ENCODE peak calls at places on chromosomes 6 and 20, in seven cellular contexts. G is breast epithelium, T is K562, S is GM12891, V is HL-60, F is GM12892, Y is prostate gland. C is an unnamed sample.

GRCh38 chr6:124226396-124226795 is 422.7 kb downstream of the NKAIN2 start:
- DNase-seq in F (no peak), G (no peak), V (no peak), T (no peak), S (no peak), Y (no peak), C (no peak)

GRCh38 chr20:51654060-51654459 is 111.5 kb upstream of the NFATC2 start:
- DNase-seq in Y (no peak), T (no peak), G (no peak), V (no peak), F (no peak), S (no peak), C (no peak)

GRCh38 chr6:112018619-112019416 is 35.1 kb upstream of the CCN6 start:
- DNase-seq in Y (peak), S (no peak), F (no peak), V (no peak), G (no peak), T (no peak), C (no peak)

GRCh38 chr20:528923-529594 is 14.5 kb downstream of the CSNK2A1 start:
- DNase-seq in S (no peak), T (no peak), F (no peak), V (no peak), Y (no peak), G (no peak), C (no peak)

GRCh38 chr6:4491501-4492260 is 284.5 kb upstream of the CDYL start:
- DNase-seq in Y (no peak), F (no peak), V (no peak), G (no peak), S (no peak), T (no peak), C (no peak)

GRCh38 chr6:20866038-20866437 is 331.8 kb downstream of the CDKAL1 start:
- DNase-seq in S (no peak), V (no peak), G (no peak), F (no peak), T (no peak), Y (no peak), C (no peak)

GRCh38 chr6:66435321-66435720 is 728.3 kb upstream of the EYS start:
- DNase-seq in S (no peak), V (no peak), F (no peak), Y (no peak), T (no peak), G (no peak), C (no peak)

GRCh38 chr6:106089981-106090380 is 3.8 kb downstream of the PRDM1 start:
- DNase-seq in T (no peak), F (no peak), V (no peak), Y (no peak), G (no peak), S (no peak), C (no peak)

GRCh38 chr6:78076371-78076770 is 423.5 kb downstream of the MEI4 start:
- DNase-seq in V (no peak), Y (no peak), F (no peak), S (no peak), T (no peak), G (no peak), C (no peak)

GRCh38 chr6:2807342-2808090 is 34.1 kb downstream of the SERPINB1 start:
- DNase-seq in V (no peak), S (no peak), T (no peak), G (no peak), F (no peak), Y (no peak), C (no peak)

GRCh38 chr6:125781307-125781868 is 9.4 kb upstream of the NCOA7 start:
- DNase-seq in Y (no peak), F (no peak), T (no peak), V (no peak), G (no peak), S (no peak), C (no peak)

GRCh38 chr20:14334306-14334930 is 3.0 kb downstream of the FLRT3 start:
- DNase-seq in Y (peak), V (no peak), S (no peak), T (no peak), F (no peak), G (peak), C (no peak)

GRCh38 chr6:118896339-118897136 is 2.6 kb downstream of the ASF1A start:
- DNase-seq in S (no peak), F (no peak), T (peak), Y (no peak), V (peak), G (no peak), C (no peak)

GRCh38 chr6:148747145-148747492 is 289 bp downstream of the UST start:
- DNase-seq in V (no peak), F (no peak), Y (peak), T (peak), G (peak), S (no peak), C (no peak)

GRCh38 chr6:166861961-166862286 is 94.4 kb downstream of the RNASET2 start:
- DNase-seq in Y (no peak), S (no peak), V (no peak), G (no peak), F (no peak), T (no peak), C (no peak)

GRCh38 chr6:120077489-120077888 is 727.9 kb upstream of the MAN1A1 start:
- DNase-seq in G (no peak), V (no peak), S (no peak), T (no peak), Y (no peak), F (no peak), C (no peak)

GRCh38 chr20:15061955-15062354 is 724.5 kb upstream of the FLRT3 start:
- DNase-seq in G (peak), F (no peak), S (no peak), Y (no peak), T (no peak), V (no peak), C (no peak)

GRCh38 chr20:49647509-49647908 is 66.2 kb downstream of the B4GALT5 start:
- DNase-seq in G (no peak), Y (no peak), T (no peak), V (no peak), S (no peak), F (no peak), C (no peak)

GRCh38 chr20:44819936-44820335 is 9.6 kb upstream of the RIMS4 start:
- DNase-seq in G (no peak), F (no peak), S (no peak), V (no peak), Y (no peak), T (no peak), C (no peak)

GRCh38 chr20:63681609-63682142 is 14.8 kb upstream of the TNFRSF6B start:
- DNase-seq in G (no peak), S (no peak), T (no peak), Y (no peak), V (no peak), F (no peak), C (no peak)
- TF ChIP-seq POLR2AphosphoS5 in G (no peak), S (no peak), T (no peak), Y (no peak), V (no peak), F (no peak), C (no peak)

GRCh38 chr6:150857062-150857905 is 8.2 kb upstream of the MTHFD1L start:
- DNase-seq in V (no peak), T (no peak), F (no peak), S (no peak), G (peak), Y (no peak), C (no peak)
- TF ChIP-seq POLR2AphosphoS5 in V (no peak), T (no peak), F (no peak), S (no peak), G (no peak), Y (no peak), C (no peak)

DNA sequence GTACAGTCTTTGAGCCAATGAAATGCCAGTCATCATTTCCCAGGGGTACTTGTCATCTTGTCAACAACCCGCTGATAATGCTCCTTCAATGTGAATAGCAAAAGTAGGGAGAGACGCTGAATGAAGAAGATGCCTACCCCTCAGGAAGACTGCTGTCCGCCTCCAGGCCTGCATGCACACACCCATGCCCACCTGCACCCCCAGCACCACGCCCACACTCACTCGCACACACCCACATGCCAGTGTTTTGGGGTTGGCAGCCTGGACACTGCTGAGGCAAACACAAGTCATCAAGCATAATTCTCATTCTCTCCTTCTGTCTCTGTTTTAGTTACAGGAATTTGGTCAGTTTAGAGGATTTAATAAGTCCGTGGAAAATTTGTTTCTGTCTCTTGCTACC is 63.6 kb downstream of the SYTL3 start:
- DNase-seq in Y (no peak), T (no peak), G (no peak), S (no peak), V (no peak), F (no peak), C (no peak)
- TF ChIP-seq POLR2AphosphoS5 in Y (no peak), T (no peak), G (no peak), S (no peak), V (no peak), F (no peak), C (no peak)

GRCh38 chr6:6546318-6547110 is 42.0 kb upstream of the LY86 start:
- DNase-seq in Y (no peak), V (peak), T (no peak), G (no peak), F (peak), S (peak), C (no peak)
- TF ChIP-seq POLR2AphosphoS5 in Y (no peak), V (peak), T (no peak), G (no peak), F (no peak), S (no peak), C (no peak)

GRCh38 chr6:142332393-142333080 is 30.7 kb downstream of the ADGRG6 start:
- DNase-seq in T (no peak), G (no peak), V (no peak), Y (no peak), F (no peak), S (no peak), C (no peak)
- TF ChIP-seq POLR2AphosphoS5 in T (no peak), G (no peak), V (no peak), Y (no peak), F (no peak), S (no peak), C (no peak)

GRCh38 chr6:163579111-163579879 is 164.8 kb downstream of the QKI start:
- DNase-seq in Y (no peak), S (no peak), V (no peak), G (no peak), F (no peak), T (peak), C (no peak)
- TF ChIP-seq POLR2AphosphoS5 in Y (no peak), S (peak), V (no peak), G (no peak), F (no peak), T (peak), C (no peak)

GRCh38 chr6:150236544-150236943 is 93.7 kb downstream of the PPP1R14C start:
- DNase-seq in V (no peak), G (no peak), Y (no peak), S (no peak), F (no peak), T (no peak), C (no peak)
- TF ChIP-seq POLR2AphosphoS5 in V (no peak), G (no peak), Y (no peak), S (no peak), F (no peak), T (no peak), C (no peak)

GRCh38 chr6:54234539-54234938 is 73.7 kb upstream of the TINAG start:
- DNase-seq in F (no peak), Y (no peak), G (no peak), S (no peak), V (no peak), T (no peak), C (no peak)
- TF ChIP-seq POLR2AphosphoS5 in F (no peak), Y (no peak), G (no peak), S (no peak), V (no peak), T (no peak), C (no peak)

DNA sequence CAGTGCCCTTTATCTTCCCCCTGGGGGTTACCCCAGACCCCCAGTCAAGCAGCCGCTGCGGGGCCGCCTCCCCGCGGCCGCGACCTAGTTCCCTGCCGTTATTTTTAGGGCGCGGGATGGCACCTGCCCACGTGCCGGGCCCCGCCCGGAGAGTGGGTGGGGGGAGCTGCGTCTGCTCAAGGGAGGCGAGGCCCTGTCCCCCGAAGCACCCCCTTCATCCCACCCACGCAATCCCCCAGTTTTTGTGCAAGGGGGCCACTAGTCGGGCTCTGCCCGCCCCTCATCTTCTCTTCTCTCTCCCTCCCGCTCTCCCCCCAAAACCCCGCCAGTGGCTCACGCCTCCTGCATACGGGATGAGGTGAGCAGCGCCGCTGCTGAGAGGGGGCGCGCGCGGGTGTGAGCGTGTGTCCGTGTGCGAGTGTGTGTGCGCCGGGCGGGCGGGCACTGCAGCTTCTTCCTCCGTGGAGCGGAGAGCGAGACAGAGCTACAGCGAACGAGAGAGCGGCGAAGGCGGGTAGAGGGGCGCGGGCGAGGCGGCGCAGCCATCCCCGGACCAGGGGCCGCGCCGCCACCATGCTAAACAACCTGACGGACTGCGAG is at the start of gene SLC12A5:
- DNase-seq in T (no peak), S (no peak), F (no peak), V (no peak), Y (no peak), G (no peak), C (no peak)
- TF ChIP-seq POLR2AphosphoS5 in T (no peak), S (no peak), F (no peak), V (no peak), Y (no peak), G (no peak), C (no peak)

GRCh38 chr6:29845405-29846006 is 17.9 kb downstream of the HLA-G start:
- DNase-seq in S (no peak), G (no peak), V (no peak), F (no peak), T (no peak), Y (no peak), C (peak)

GRCh38 chr6:29851190-29851589 is 23.6 kb downstream of the HLA-G start:
- DNase-seq in V (no peak), F (no peak), Y (no peak), T (no peak), S (no peak), G (no peak), C (no peak)

GRCh38 chr6:29853245-29853644 is 25.6 kb downstream of the HLA-G start:
- DNase-seq in T (no peak), Y (no peak), V (no peak), G (no peak), F (no peak), S (no peak), C (no peak)

GRCh38 chr6:29847871-29848630 is 20.4 kb downstream of the HLA-G start:
- DNase-seq in V (peak), S (peak), F (peak), G (peak), T (peak), Y (peak), C (no peak)

GRCh38 chr6:29850011-29850553 is 22.5 kb downstream of the HLA-G start:
- DNase-seq in F (no peak), T (peak), S (no peak), V (no peak), Y (no peak), G (no peak), C (peak)
- TF ChIP-seq POLR2AphosphoS5 in F (no peak), T (no peak), S (no peak), V (no peak), Y (no peak), G (no peak), C (no peak)

C was measured in vagina.